ENCODE peak calls at places on chromosomes 1 and 21, in six cellular contexts. B, Z, V, H, Q and U are unnamed samples.

GRCh38 chr1:150268706-150269403 is at the start of gene APH1A:
- DNase-seq in B (peak; percentile 61), Z (peak; percentile 89), V (peak; percentile 84), H (peak; percentile 86), Q (peak; percentile 92), U (peak; percentile 87)

GRCh38 chr1:213989071-213989739 is 1.4 kb downstream of the PROX1 start:
- DNase-seq in B (no peak), Z (no peak), V (no peak), H (no peak), Q (no peak), U (no peak)

GRCh38 chr1:168045311-168045710 is 91.4 kb downstream of the GPR161 start:
- DNase-seq in B (no peak), Z (no peak), V (no peak), H (no peak), Q (no peak), U (no peak)

GRCh38 chr1:97202481-97202880 is 480.9 kb downstream of the PTBP2 start:
- DNase-seq in B (no peak), Z (no peak), V (no peak), H (no peak), Q (no peak), U (no peak)

GRCh38 chr1:6002714-6003501 is 10.7 kb upstream of the NPHP4 start:
- DNase-seq in B (no peak), Z (no peak), V (no peak), H (no peak), Q (no peak), U (no peak)

GRCh38 chr1:19430121-19431068 is 54.9 kb downstream of the CAPZB start:
- DNase-seq in B (no peak), Z (peak; percentile 66), V (no peak), H (no peak), Q (no peak), U (no peak)

GRCh38 chr1:65148548-65149390 is 766 bp downstream of the AK4 start:
- DNase-seq in B (no peak), Z (peak; percentile 51), V (no peak), H (peak; percentile 30), Q (no peak), U (no peak)

GRCh38 chr1:32786856-32787255 is 30.3 kb downstream of the YARS1 start:
- DNase-seq in B (no peak), Z (no peak), V (no peak), H (no peak), Q (no peak), U (no peak)

GRCh38 chr1:182615468-182616129 is 11.4 kb upstream of the RGS16 start:
- DNase-seq in B (no peak), Z (no peak), V (no peak), H (no peak), Q (peak; percentile 53), U (no peak)

GRCh38 chr1:66951513-66951912 is 26.7 kb downstream of the MIER1 start:
- DNase-seq in B (no peak), Z (peak; percentile 57), V (no peak), H (no peak), Q (no peak), U (no peak)

GRCh38 chr1:83846138-83846537 is 152.8 kb downstream of the TTLL7 start:
- DNase-seq in B (no peak), Z (no peak), V (no peak), H (no peak), Q (no peak), U (no peak)

GRCh38 chr1:226360106-226360746 is 47.7 kb downstream of the PARP1 start:
- DNase-seq in B (no peak), Z (no peak), V (no peak), H (no peak), Q (no peak), U (no peak)

GRCh38 chr1:70156529-70157120 is 48.8 kb downstream of the LRRC40 start:
- DNase-seq in B (no peak), Z (peak; percentile 74), V (no peak), H (no peak), Q (no peak), U (no peak)

GRCh38 chr1:226427131-226427530 is 19.2 kb upstream of the PARP1 start:
- DNase-seq in B (no peak), Z (no peak), V (no peak), H (no peak), Q (no peak), U (no peak)

GRCh38 chr21:41947596-41948403 is 6.0 kb downstream of the C2CD2 start:
- DNase-seq in B (no peak), Z (no peak), V (no peak), H (no peak), Q (no peak), U (no peak)

GRCh38 chr1:228956864-228957263 is 221.6 kb downstream of the RHOU start:
- DNase-seq in B (no peak), Z (no peak), V (no peak), H (no peak), Q (no peak), U (no peak)

GRCh38 chr1:111334169-111334568 is 43.5 kb downstream of the CHIA start:
- DNase-seq in B (no peak), Z (peak; percentile 17), V (peak; percentile 42), H (no peak), Q (peak; percentile 8), U (no peak)

GRCh38 chr1:162537216-162537615 is 24.3 kb upstream of the UAP1 start:
- DNase-seq in B (no peak), Z (no peak), V (no peak), H (no peak), Q (no peak), U (no peak)

GRCh38 chr1:84348240-84348555 is 46.7 kb downstream of the SAMD13 start:
- DNase-seq in B (no peak), Z (peak; percentile 87), V (no peak), H (no peak), Q (no peak), U (no peak)

GRCh38 chr1:167251482-167251881 is 30.8 kb downstream of the POU2F1 start:
- DNase-seq in B (no peak), Z (no peak), V (no peak), H (no peak), Q (no peak), U (no peak)

GRCh38 chr1:11134352-11135266 is 34.9 kb upstream of the EXOSC10 start:
- DNase-seq in B (no peak), Z (peak; percentile 42), V (peak; percentile 63), H (no peak), Q (peak; percentile 53), U (no peak)

GRCh38 chr1:242019018-242019417 is 20.1 kb upstream of the MAP1LC3C start:
- DNase-seq in B (no peak), Z (no peak), V (no peak), H (no peak), Q (no peak), U (no peak)

GRCh38 chr1:221739018-221739676 is 2.7 kb downstream of the DUSP10 start:
- DNase-seq in B (no peak), Z (no peak), V (no peak), H (no peak), Q (no peak), U (no peak)

GRCh38 chr1:54138994-54139393 is 13.8 kb downstream of the CDCP2 start:
- DNase-seq in B (no peak), Z (no peak), V (no peak), H (no peak), Q (no peak), U (no peak)

GRCh38 chr1:23741609-23742008 is 1.7 kb upstream of the ELOA start:
- DNase-seq in B (no peak), Z (no peak), V (no peak), H (no peak), Q (no peak), U (no peak)

GRCh38 chr1:119102051-119102450 is 38.4 kb downstream of the WARS2 start:
- DNase-seq in B (no peak), Z (no peak), V (no peak), H (no peak), Q (no peak), U (no peak)